ENCODE peak calls at places on chromosomes 7 and 10, in five cellular contexts. F is head of caudate nucleus, D is breast epithelium, U is cardiac fibroblast, N is T-helper 1 cell. G is an unnamed sample.

GRCh38 chr10:2985729-2986232 is 81.6 kb upstream of the PFKP start:
- DNase-seq in F (no peak), D (no peak), U (no peak), N (no peak), G (peak)

GRCh38 chr10:30000802-30001571 is 58.4 kb downstream of the JCAD start:
- DNase-seq in F (no peak), D (no peak), U (peak), N (no peak), G (peak)

GRCh38 chr10:76178561-76179292 is 747.3 kb downstream of the LRMDA start:
- DNase-seq in F (no peak), D (no peak), U (no peak), N (no peak), G (no peak)

GRCh38 chr7:17038783-17039170 is 157.0 kb upstream of the AGR3 start:
- DNase-seq in F (no peak), D (no peak), U (peak), N (no peak), G (peak)

GRCh38 chr10:70982443-70982842 is 94.1 kb upstream of the PCBD1 start:
- DNase-seq in F (no peak), D (no peak), U (no peak), N (no peak), G (no peak)

GRCh38 chr7:158863611-158864506 is 7.5 kb downstream of the DYNC2I1 start:
- DNase-seq in F (no peak), D (peak), U (peak), N (no peak), G (peak)

GRCh38 chr7:50068850-50069551 is 24.0 kb downstream of the ZPBP start:
- DNase-seq in F (no peak), D (no peak), U (peak), N (no peak), G (peak)

GRCh38 chr10:119061926-119062325 is 18.7 kb downstream of the EIF3A start:
- DNase-seq in F (no peak), D (no peak), U (no peak), N (no peak), G (no peak)

GRCh38 chr7:6376820-6377219 is 70.9 kb downstream of the DAGLB start:
- DNase-seq in F (no peak), D (no peak), U (no peak), N (no peak), G (peak)

GRCh38 chr10:69839696-69840345 is 38.1 kb downstream of the COL13A1 start:
- DNase-seq in F (no peak), D (peak), U (peak), N (no peak), G (peak)

GRCh38 chr10:54843932-54844331 is 42.9 kb upstream of the PCDH15 start:
- DNase-seq in F (no peak), D (no peak), U (peak), N (no peak), G (no peak)

GRCh38 chr10:63711361-63711760 is 190.2 kb downstream of the REEP3 start:
- DNase-seq in F (no peak), D (peak), U (peak), N (no peak), G (no peak)

GRCh38 chr7:148204639-148205292 is 385.8 kb upstream of the C7orf33 start:
- DNase-seq in F (no peak), D (no peak), U (no peak), N (no peak), G (no peak)

GRCh38 chr10:73997479-73997805 is 474 bp upstream of the VCL start:
- DNase-seq in F (no peak), D (no peak), U (no peak), N (peak), G (no peak)

GRCh38 chr10:18238875-18239485 is 98.8 kb downstream of the CACNB2 start:
- DNase-seq in F (peak), D (no peak), U (peak), N (no peak), G (peak)

GRCh38 chr10:98664329-98665042 is 217.8 kb upstream of the HPS1 start:
- DNase-seq in F (no peak), D (no peak), U (peak), N (no peak), G (peak)

GRCh38 chr7:124497209-124497608 is 268.4 kb downstream of the GPR37 start:
- DNase-seq in F (no peak), D (no peak), U (no peak), N (no peak), G (no peak)

GRCh38 chr10:50325449-50326188 is 74.3 kb upstream of the ASAH2 start:
- DNase-seq in F (no peak), D (peak), U (peak), N (no peak), G (peak)

GRCh38 chr10:63466168-63466935 is 575 bp upstream of the JMJD1C start:
- DNase-seq in F (peak), D (peak), U (peak), N (no peak), G (peak)

GRCh38 chr10:72740526-72740925 is 48.6 kb downstream of the MCU start:
- DNase-seq in F (no peak), D (no peak), U (peak), N (no peak), G (peak)

GRCh38 chr10:112775892-112776679 is 174.0 kb upstream of the TCF7L2 start:
- DNase-seq in F (no peak), D (no peak), U (no peak), N (no peak), G (peak)

GRCh38 chr7:5421626-5422323 is 1.9 kb downstream of the TNRC18 start:
- DNase-seq in F (peak), D (peak), U (peak), N (no peak), G (peak)

GRCh38 chr7:54877683-54878082 is 118.7 kb upstream of the SEC61G start:
- DNase-seq in F (no peak), D (no peak), U (peak), N (no peak), G (peak)

GRCh38 chr10:67386260-67386659 is 309.7 kb downstream of the CTNNA3 start:
- DNase-seq in F (no peak), D (no peak), U (no peak), N (no peak), G (no peak)

GRCh38 chr10:73908853-73909611 is 1.9 kb upstream of the PLAU start:
- DNase-seq in F (no peak), D (no peak), U (peak), N (no peak), G (peak)

GRCh38 chr10:9301148-9301547 is 1246.7 kb downstream of the GATA3 start:
- DNase-seq in F (no peak), D (no peak), U (no peak), N (no peak), G (peak)

GRCh38 chr7:151310578-151310977 is 31.0 kb upstream of the NUB1 start:
- DNase-seq in F (no peak), D (no peak), U (peak), N (no peak), G (peak)

GRCh38 chr10:132647424-132647823 is 109.8 kb downstream of the INPP5A start:
- DNase-seq in F (no peak), D (no peak), U (no peak), N (no peak), G (no peak)

GRCh38 chr10:71999360-72000072 is 35.3 kb downstream of the CHST3 start:
- DNase-seq in F (peak), D (no peak), U (peak), N (no peak), G (peak)

GRCh38 chr7:3065724-3066143 is 22.1 kb upstream of the CARD11 start:
- DNase-seq in F (no peak), D (no peak), U (peak), N (no peak), G (no peak)

GRCh38 chr10:32232378-32232777 is 114.6 kb downstream of the EPC1 start:
- DNase-seq in F (no peak), D (no peak), U (no peak), N (no peak), G (peak)

GRCh38 chr10:80486785-80487421 is 32.8 kb downstream of the TSPAN14 start:
- DNase-seq in F (no peak), D (no peak), U (no peak), N (no peak), G (no peak)

GRCh38 chr7:29563590-29564454 is at the start of gene PRR15:
- DNase-seq in F (peak), D (peak), U (peak), N (no peak), G (peak)

GRCh38 chr7:29915481-29916215 is 74.0 kb downstream of the SCRN1 start:
- DNase-seq in F (no peak), D (no peak), U (no peak), N (no peak), G (peak)

GRCh38 chr10:71726673-71727428 is 7.3 kb upstream of the C10orf105 start:
- DNase-seq in F (no peak), D (no peak), U (no peak), N (no peak), G (no peak)

GRCh38 chr7:91883676-91884362 is 3.3 kb upstream of the MTERF1 start:
- DNase-seq in F (no peak), D (no peak), U (no peak), N (no peak), G (no peak)

G was measured in renal cortical epithelial cell.